ENCODE peak calls at places on chromosomes 13 and 19, in five cellular contexts. K, R, H, Z and Q are unnamed samples.

GRCh38 chr13:101397742-101398141 is 18.6 kb downstream of the NALCN start:
- DNase-seq in H (no peak), R (no peak), K (no peak), Z (no peak), Q (no peak)

GRCh38 chr19:48513289-48514122 is 1.9 kb upstream of the LMTK3 start:
- DNase-seq in K (peak; percentile 72), R (peak; percentile 86), Z (no peak), H (peak; percentile 66), Q (peak; percentile 82)

GRCh38 chr13:37602743-37603381 is 4.3 kb upstream of the POSTN start:
- DNase-seq in H (no peak), R (peak; percentile 16), Z (no peak), K (no peak), Q (no peak)

GRCh38 chr19:19306191-19306590 is 14.1 kb downstream of the SUGP1 start:
- DNase-seq in R (no peak), Z (no peak), K (no peak), H (no peak), Q (no peak)

GRCh38 chr19:21202865-21203494 is 61.1 kb downstream of the ZNF431 start:
- DNase-seq in R (peak; percentile 64), Z (no peak), K (no peak), H (peak; percentile 24), Q (peak; percentile 41)

GRCh38 chr13:73998631-73999030 is 135.6 kb downstream of the KLF12 start:
- DNase-seq in K (no peak), Z (no peak), R (no peak), H (no peak), Q (no peak)

GRCh38 chr19:8609210-8610040 is 1.1 kb downstream of the ADAMTS10 start:
- DNase-seq in K (peak; percentile 30), R (peak; percentile 68), Z (peak; percentile 56), H (peak; percentile 56), Q (peak; percentile 40)

GRCh38 chr19:16141043-16141442 is 2.4 kb upstream of the HSH2D start:
- DNase-seq in Z (no peak), H (no peak), K (no peak), R (no peak), Q (no peak)

GRCh38 chr19:34189199-34189916 is 17.1 kb downstream of the LSM14A start:
- DNase-seq in H (no peak), R (no peak), K (no peak), Z (no peak), Q (no peak)

GRCh38 chr19:34186205-34186604 is 13.9 kb downstream of the LSM14A start:
- DNase-seq in H (no peak), Z (no peak), K (no peak), R (no peak), Q (no peak)

GRCh38 chr19:34184880-34185491 is 12.7 kb downstream of the LSM14A start:
- DNase-seq in Z (no peak), R (no peak), H (no peak), K (no peak), Q (no peak)

GRCh38 chr19:34188388-34188787 is 16.1 kb downstream of the LSM14A start:
- DNase-seq in H (no peak), R (no peak), K (no peak), Z (no peak), Q (no peak)

GRCh38 chr19:34187011-34187410 is 14.7 kb downstream of the LSM14A start:
- DNase-seq in R (no peak), K (no peak), H (no peak), Z (no peak), Q (no peak)
- H3K4me1 ChIP-seq in R (peaks cover 22% of the 10 kb centered on the region), K (peaks cover 40% of the 10 kb centered on the region), H (peaks cover 7% of the 10 kb centered on the region), Z (peaks cover 13% of the 10 kb centered on the region), Q (peaks cover 28% of the 10 kb centered on the region)

DNA sequence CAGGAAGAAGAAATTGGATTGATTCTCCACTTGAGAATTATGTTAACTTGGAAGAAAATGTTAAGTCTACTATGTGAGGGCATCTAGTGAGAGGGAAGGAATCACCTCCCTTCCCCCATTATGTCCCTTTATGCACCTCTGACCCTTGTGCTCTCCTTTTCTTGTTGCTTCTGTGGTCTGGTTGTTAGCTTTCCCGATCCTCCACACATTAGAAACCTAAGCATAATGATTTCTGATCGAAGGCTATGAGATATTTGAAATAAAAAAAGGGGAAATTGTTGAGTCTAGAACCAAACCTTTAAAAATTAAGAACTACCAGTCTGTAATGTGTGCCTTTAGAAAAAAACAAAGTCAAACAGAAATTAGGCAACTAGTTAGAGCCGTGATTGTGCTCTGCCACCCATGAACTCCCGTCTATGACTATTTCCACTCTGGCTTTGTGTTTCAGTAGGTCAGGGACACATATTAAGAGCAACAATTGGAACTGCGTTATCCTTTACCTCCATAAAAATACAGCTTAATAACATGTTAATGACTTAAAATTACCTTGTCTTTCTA is 463 bp upstream of the GPC6 start:
- DNase-seq in K (no peak), R (peak; percentile 12), Z (no peak), H (no peak), Q (no peak)
- H3K4me3 ChIP-seq in K (peak overlapping the region; percentile 60), R (peak overlapping the region; percentile 84), Z (peak overlapping the region; percentile 50), H (peak overlapping the region; percentile 64), Q (no peak overlapping the region)

DNA sequence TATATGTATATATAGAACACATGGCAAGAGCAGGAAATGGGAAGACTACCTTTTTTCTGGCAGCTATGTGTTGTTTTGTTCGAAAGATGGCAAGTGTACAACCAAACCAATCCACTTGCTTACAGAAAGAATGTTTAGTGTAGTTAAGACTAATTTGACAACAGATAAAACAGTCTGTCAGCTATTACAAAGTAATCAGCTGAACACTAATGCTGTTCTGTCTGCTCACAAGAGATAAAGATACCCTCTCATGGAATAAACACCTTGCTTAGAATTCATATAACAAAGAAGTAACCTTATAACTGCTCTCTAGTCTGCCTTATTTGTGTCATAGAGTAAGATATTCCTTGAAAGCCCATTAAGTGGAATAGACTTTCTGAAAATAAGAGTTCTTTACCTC is 840 bp upstream of the KCNRG start:
- DNase-seq in R (no peak), Z (no peak), K (no peak), H (no peak), Q (no peak)
- H3K4me1 ChIP-seq in R (peaks cover 24% of the 10 kb centered on the region), Z (no peaks in the 10 kb centered on the region), K (no peaks in the 10 kb centered on the region), H (no peaks in the 10 kb centered on the region), Q (peaks cover 18% of the 10 kb centered on the region)

DNA sequence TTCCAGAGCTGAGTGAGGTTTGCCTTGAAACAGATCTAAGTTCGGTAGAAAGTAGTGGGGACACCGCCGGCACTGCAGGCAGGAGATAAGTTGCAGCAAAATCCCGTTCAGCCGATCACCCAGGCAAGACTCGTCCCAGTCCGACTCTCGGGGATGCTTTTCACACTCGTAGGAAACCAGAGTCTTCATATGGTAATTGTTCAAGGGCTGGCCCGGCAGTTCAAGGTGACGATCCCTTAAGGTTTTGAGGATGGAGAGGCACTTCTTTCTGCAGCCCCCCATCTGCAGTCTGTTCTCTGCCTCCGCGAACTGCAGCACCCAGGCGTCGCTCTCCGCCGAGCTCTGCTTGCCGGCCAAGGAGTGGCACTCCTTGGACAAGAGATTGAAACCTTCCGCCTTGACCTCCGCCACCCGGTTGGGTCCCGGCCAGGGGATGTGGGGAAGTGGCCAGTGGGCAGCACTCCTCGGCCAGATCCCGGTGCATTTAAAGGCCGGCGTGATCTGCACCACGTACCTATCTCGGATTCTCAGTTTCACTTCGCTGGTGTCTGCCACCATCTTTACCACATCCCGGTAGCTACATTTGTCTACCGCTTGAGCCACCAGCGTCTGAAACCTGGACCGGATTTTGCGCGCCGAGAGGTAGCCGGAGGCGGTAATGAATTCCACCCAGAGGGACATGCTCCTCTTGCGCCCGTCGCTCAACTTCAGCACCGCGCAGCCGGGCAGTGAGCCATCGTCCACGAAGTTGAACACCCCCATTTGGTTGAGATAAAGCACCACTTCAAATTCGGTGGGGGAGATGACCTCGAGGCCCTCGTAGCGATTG is 1.1 kb downstream of the MAB21L1 start:
- DNase-seq in H (peak; percentile 31), R (peak; percentile 39), Z (no peak), K (peak; percentile 39), Q (peak; percentile 36)
- H3K4me3 ChIP-seq in H (peak overlapping the region; percentile 69), R (no peak overlapping the region), Z (peak overlapping the region; percentile 17), K (peak overlapping the region; percentile 61), Q (peak overlapping the region; percentile 3)

DNA sequence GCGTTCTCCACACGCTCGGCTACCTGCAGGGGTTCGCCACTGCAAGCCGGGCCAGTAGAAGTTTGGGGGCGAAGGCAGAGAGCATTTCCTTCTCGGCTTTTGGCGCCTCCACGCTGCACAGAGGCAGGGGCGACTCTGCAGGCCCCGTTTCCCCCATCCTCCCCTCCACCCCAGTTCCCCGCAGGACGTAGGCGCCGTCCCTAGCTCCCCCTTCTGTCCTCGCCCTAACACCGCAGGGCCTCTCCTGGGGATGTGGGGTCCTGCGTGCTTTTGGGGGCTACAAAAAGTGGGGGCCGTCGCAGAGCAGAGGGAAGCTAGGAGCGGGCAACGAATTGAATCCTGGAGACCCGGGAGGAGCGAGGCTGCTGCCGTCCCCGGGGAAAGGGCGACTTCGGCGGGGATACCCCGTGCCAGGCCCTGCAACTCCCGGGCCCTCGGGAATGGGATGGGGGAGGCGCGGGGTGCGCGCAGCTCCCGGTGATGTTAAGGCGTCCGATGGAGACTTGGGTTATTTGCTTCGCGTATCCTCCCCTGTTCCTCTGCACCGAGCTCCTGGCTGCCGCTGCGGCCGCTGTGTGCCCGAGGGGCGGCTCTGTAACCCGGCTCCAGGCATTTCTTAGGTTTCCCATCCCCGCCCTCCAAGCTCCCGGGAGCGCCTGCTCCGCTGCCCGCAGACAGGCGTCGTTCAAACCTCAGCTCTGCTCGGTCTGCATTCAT is 255.9 kb upstream of the SOX21 start:
- DNase-seq in K (no peak), H (no peak), R (peak; percentile 71), Z (peak; percentile 15), Q (no peak)
- H3K4me1 ChIP-seq in K (peaks cover 9% of the 10 kb centered on the region), H (no peaks in the 10 kb centered on the region), R (no peaks in the 10 kb centered on the region), Z (no peaks in the 10 kb centered on the region), Q (no peaks in the 10 kb centered on the region)

DNA sequence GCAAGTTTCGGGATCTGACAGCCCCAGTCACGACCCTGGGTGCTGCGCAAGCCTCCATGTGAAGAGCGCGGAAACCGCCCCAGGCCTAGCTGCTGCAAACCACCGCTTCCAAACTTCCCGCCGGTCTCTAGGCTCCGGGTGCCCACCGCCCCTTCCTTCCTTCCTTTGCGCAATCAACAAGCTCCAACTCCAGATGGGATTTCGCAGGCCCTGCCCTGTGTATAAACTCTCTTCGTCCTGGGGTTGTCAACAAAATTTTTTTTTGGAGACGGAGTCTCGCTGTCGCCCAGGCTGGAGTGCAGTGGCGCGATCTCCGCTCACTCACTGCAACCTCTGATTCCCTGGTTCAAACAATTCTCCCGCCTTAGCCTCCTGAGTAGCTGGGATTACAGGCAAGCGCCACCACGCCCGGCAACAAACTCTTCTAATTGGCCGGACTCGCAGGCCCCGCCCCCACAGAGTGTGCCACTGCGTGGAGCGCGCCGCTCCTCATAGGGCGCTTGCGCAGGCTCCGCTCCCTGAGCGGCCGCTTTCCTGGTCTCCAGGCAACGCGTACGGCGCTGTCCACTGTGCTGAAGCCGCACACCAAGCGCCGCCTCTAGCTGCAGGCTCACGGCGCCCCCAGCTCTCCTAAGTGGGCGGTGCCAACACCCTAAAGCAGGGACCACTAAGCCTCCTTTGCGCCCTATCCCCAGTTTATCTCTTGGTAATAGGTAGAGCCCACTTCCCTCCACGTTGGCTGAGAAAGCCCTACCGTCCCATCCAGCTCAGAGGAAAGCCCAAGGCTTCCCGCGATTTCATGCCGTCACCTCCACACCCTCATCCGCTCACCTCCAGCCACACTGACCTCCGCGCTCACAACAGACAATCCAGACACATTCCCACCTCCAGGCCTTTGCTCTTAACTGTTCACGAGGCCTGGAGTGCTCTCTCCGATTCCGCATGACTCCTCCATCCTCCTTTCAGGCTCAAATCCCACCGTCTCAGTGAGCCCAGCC is 5.5 kb upstream of the QTRT1 start:
- DNase-seq in R (peak; percentile 99), Z (peak; percentile 87), H (peak; percentile 91), K (peak; percentile 95), Q (peak; percentile 96)
- H3K4me3 ChIP-seq in R (peak overlapping the region; percentile 19), Z (no peak overlapping the region), H (peak overlapping the region; percentile 35), K (peak overlapping the region; percentile 37), Q (peak overlapping the region; percentile 27)